ENCODE peak calls at places on chromosomes 12 and 14, in four cellular contexts. L, G, F and D are unnamed samples.

GRCh38 chr14:94348836-94349235 is 25.7 kb upstream of the SERPINA6 start:
- DNase-seq in L (no peak), G (no peak), F (no peak), D (no peak)

GRCh38 chr14:45947785-45948184 is 694.8 kb upstream of the MIS18BP1 start:
- DNase-seq in G (no peak), L (no peak), F (no peak), D (no peak)

GRCh38 chr12:29709641-29710040 is 74.1 kb downstream of the TMTC1 start:
- DNase-seq in L (no peak), G (no peak), F (no peak), D (no peak)

GRCh38 chr14:104547998-104548700 is 31.4 kb upstream of the C14orf180 start:
- DNase-seq in F (no peak), G (no peak), L (no peak), D (no peak)

GRCh38 chr12:105083551-105084105 is 630 bp downstream of the ALDH1L2 start:
- DNase-seq in L (peak), G (peak), F (peak), D (peak)

GRCh38 chr12:108821407-108822397 is 35.7 kb downstream of the SSH1 start:
- DNase-seq in L (peak), G (peak), F (no peak), D (peak)

GRCh38 chr14:31945701-31946100 is 131.4 kb upstream of the ARHGAP5 start:
- DNase-seq in F (no peak), L (no peak), G (no peak), D (no peak)

GRCh38 chr14:99831915-99832314 is 38.7 kb downstream of the EML1 start:
- DNase-seq in F (no peak), G (no peak), L (no peak), D (no peak)

GRCh38 chr12:98256830-98257229 is 258.6 kb upstream of the TMPO start:
- DNase-seq in L (no peak), G (no peak), F (no peak), D (no peak)

DNA sequence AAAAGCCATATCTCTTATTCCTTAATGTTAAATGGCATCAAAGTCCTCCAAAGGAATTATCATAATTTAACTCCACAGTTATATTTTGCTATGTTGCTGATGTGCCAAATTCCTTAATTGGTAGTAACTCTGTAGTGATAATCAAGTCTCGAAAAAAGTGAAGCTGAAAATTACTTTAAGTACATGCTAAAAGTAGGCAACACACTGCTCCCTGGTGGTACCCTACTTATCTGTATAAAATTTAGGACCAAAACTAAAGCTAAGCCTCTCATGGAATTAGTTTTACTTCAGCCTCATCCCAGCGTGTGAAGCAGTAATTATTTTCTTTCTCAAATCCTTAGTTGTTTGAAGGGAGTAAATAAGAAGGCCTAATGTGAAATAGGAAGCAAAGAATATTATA is 132.8 kb downstream of the TTLL5 start:
- DNase-seq in G (peak), F (no peak), L (peak), D (no peak)
- TF ChIP-seq CTCF in G (peak), F (no peak), L (no peak), D (no peak)

GRCh38 chr12:128711486-128711885 is 112.3 kb downstream of the SLC15A4 start:
- DNase-seq in F (no peak), L (no peak), G (no peak), D (no peak)

GRCh38 chr12:128708789-128709188 is 115.0 kb downstream of the SLC15A4 start:
- DNase-seq in F (no peak), G (no peak), L (no peak), D (no peak)

GRCh38 chr12:128712622-128713021 is 111.1 kb downstream of the SLC15A4 start:
- DNase-seq in F (no peak), L (no peak), G (no peak), D (no peak)

GRCh38 chr12:128705140-128705539 is 118.6 kb downstream of the SLC15A4 start:
- DNase-seq in F (no peak), G (no peak), L (no peak), D (no peak)

GRCh38 chr12:128707488-128707887 is 116.3 kb downstream of the SLC15A4 start:
- DNase-seq in G (no peak), F (no peak), L (no peak), D (no peak)
- TF ChIP-seq CTCF in G (no peak), F (no peak), L (no peak), D (no peak)

DNA sequence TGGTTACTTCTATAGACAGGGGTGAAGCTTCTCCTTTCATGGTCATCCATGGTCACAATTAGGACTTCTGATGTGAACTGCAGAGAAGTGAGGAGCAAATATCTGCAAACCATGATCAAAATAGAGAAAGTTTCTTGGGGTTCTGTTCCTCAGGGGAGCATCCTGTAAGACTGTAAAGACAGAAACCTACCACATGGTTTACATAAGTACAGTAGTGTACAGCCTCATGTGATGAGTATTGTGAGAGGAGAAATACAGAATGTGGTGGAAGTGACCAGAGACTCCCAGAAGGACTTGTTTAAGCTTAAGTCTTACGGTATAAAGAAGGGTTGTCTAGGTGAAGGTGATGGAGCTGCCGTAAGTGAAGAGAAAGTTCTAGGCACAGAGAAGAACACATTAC is 484.7 kb downstream of the LRIG3 start:
- DNase-seq in G (no peak), L (no peak), F (no peak), D (no peak)
- TF ChIP-seq CTCF in G (no peak), L (no peak), F (no peak), D (no peak)

GRCh38 chr12:56317675-56318074 is 1.9 kb upstream of the CNPY2 start:
- DNase-seq in L (no peak), F (peak), G (no peak), D (peak)
- TF ChIP-seq CTCF in L (no peak), F (no peak), G (no peak), D (no peak)

GRCh38 chr12:2992724-2993123 is 33.5 kb downstream of the TEAD4 start:
- DNase-seq in F (no peak), L (no peak), G (no peak), D (no peak)
- TF ChIP-seq CTCF in F (no peak), L (no peak), G (no peak), D (no peak)

GRCh38 chr12:4372653-4373052 is 6.9 kb downstream of the FGF23 start:
- DNase-seq in G (no peak), L (no peak), F (no peak), D (no peak)

GRCh38 chr12:4366090-4366489 is 13.4 kb downstream of the FGF23 start:
- DNase-seq in F (no peak), L (no peak), G (no peak), D (no peak)

GRCh38 chr12:4370265-4370664 is 9.2 kb downstream of the FGF23 start:
- DNase-seq in G (no peak), F (no peak), L (no peak), D (no peak)

DNA sequence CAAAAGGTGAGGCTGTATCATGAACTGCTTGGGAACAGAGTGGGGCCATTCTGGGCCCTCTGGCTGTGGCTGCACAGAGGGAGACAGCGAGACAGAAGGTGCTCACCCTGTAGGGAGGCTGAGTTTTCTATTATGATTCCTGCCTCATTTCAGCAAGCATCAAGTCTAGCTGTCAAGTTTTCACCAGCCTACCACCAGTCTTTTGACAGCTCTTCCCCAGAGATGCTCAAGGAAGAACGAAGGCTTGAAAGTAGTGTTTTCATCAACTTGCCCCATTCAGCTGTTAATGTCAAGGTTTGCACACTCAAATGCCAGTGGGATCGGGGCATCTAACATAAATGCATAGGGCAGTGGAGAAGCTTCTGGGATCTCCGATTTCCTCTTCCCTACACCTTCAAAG is 10.0 kb downstream of the FGF23 start:
- DNase-seq in L (no peak), G (no peak), F (no peak), D (no peak)
- TF ChIP-seq CTCF in L (no peak), G (no peak), F (no peak), D (no peak)

GRCh38 chr12:121003650-121004049 is 12.6 kb downstream of the C12orf43 start:
- DNase-seq in L (no peak), F (peak), G (no peak), D (no peak)
- TF ChIP-seq CTCF in L (no peak), F (no peak), G (no peak), D (no peak)

DNA sequence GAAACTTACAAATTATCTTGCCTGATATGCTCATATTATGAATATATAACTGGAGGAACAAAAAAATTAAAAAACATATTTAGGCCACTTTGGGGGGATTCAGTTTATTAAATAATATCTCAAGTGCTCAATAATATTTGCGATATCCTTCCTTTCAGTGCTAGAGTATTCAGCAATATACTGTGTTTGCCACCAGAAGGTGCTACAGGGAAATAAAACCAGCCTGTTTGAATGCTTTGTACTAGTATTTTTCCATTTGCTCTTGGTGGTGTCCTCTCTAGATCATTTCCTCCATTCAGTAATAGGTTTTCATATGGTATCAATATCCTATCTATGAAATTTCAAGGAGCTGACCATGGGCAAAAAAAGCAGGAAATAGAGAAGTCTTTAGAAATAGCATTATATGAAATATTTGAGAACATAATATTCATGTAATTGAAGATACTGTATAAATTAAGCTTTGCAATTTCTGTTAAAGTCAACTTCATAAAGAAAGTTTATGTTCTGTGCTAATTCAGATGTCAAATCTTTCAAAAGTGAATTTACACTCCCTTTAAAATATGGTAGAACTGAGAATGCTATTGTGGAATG is 106.2 kb upstream of the NAV3 start:
- DNase-seq in G (peak), F (no peak), L (peak), D (no peak)
- TF ChIP-seq CTCF in G (peak), F (no peak), L (peak), D (no peak)

GRCh38 chr12:3520168-3520567 is 29.2 kb downstream of the PRMT8 start:
- DNase-seq in L (peak), G (no peak), F (no peak), D (no peak)
- TF ChIP-seq CTCF in L (no peak), G (no peak), F (no peak), D (no peak)